ENCODE peak calls at places on chromosome 4, in five cellular contexts. One of them, this sample, is unnamed.

GRCh38 chr4:122553432-122553831 is 67.4 kb downstream of the IL21 start:
- DNase-seq in GM12878: no peak
- DNase-seq in H1: no peak
- DNase-seq in HepG2: no peak
- DNase-seq in NT2/D1: no peak
- DNase-seq in this sample: no peak

GRCh38 chr4:109041463-109041862 is 261.0 kb downstream of the COL25A1 start:
- DNase-seq in NT2/D1: no peak
- DNase-seq in H1: no peak
- DNase-seq in HepG2: no peak
- DNase-seq in GM12878: no peak
- DNase-seq in this sample: no peak

GRCh38 chr4:169906104-169906503 is 120.1 kb downstream of the MFAP3L start:
- DNase-seq in GM12878: no peak
- DNase-seq in NT2/D1: no peak
- DNase-seq in H1: no peak
- DNase-seq in HepG2: peak; percentile 25
- DNase-seq in this sample: no peak

GRCh38 chr4:169098969-169099685 is 89.1 kb upstream of the CBR4 start:
- DNase-seq in GM12878: no peak
- DNase-seq in H1: no peak
- DNase-seq in NT2/D1: no peak
- DNase-seq in HepG2: no peak
- DNase-seq in this sample: no peak

GRCh38 chr4:165537028-165537648 is 158.3 kb downstream of the CPE start:
- DNase-seq in NT2/D1: peak; percentile 27
- DNase-seq in H1: no peak
- DNase-seq in HepG2: peak; percentile 40
- DNase-seq in GM12878: no peak
- DNase-seq in this sample: peak; percentile 50

GRCh38 chr4:18842431-18842830 is 820.9 kb upstream of the LCORL start:
- DNase-seq in GM12878: no peak
- DNase-seq in NT2/D1: no peak
- DNase-seq in H1: no peak
- DNase-seq in HepG2: no peak
- DNase-seq in this sample: no peak

GRCh38 chr4:125315571-125316390 is 1.0 kb downstream of the FAT4 start:
- DNase-seq in HepG2: peak; percentile 18
- DNase-seq in GM12878: no peak
- DNase-seq in H1: peak; percentile 76
- DNase-seq in NT2/D1: no peak
- DNase-seq in this sample: peak; percentile 63

GRCh38 chr4:139556735-139557505 is 901 bp upstream of the SETD7 start:
- DNase-seq in NT2/D1: no peak
- DNase-seq in HepG2: no peak
- DNase-seq in GM12878: no peak
- DNase-seq in H1: peak; percentile 74
- DNase-seq in this sample: peak; percentile 37

GRCh38 chr4:142353149-142353738 is 492.9 kb downstream of the INPP4B start:
- DNase-seq in HepG2: peak; percentile 27
- DNase-seq in GM12878: no peak
- DNase-seq in H1: no peak
- DNase-seq in NT2/D1: peak; percentile 38
- DNase-seq in this sample: peak; percentile 17

GRCh38 chr4:112063260-112063659 is 82.0 kb upstream of the FAM241A start:
- DNase-seq in NT2/D1: no peak
- DNase-seq in H1: no peak
- DNase-seq in HepG2: no peak
- DNase-seq in GM12878: no peak
- DNase-seq in this sample: no peak
- TF ChIP-seq SUZ12 in NT2/D1: no peak
- TF ChIP-seq SUZ12 in H1: no peak
- TF ChIP-seq SUZ12 in HepG2: no peak
- TF ChIP-seq SUZ12 in GM12878: no peak
- TF ChIP-seq SUZ12 in this sample: no peak

GRCh38 chr4:29319663-29320340 is 1400.4 kb upstream of the PCDH7 start:
- DNase-seq in GM12878: no peak
- DNase-seq in NT2/D1: no peak
- DNase-seq in H1: no peak
- DNase-seq in HepG2: no peak
- DNase-seq in this sample: no peak
- TF ChIP-seq SUZ12 in GM12878: no peak
- TF ChIP-seq SUZ12 in NT2/D1: no peak
- TF ChIP-seq SUZ12 in H1: no peak
- TF ChIP-seq SUZ12 in HepG2: no peak
- TF ChIP-seq SUZ12 in this sample: no peak

DNA sequence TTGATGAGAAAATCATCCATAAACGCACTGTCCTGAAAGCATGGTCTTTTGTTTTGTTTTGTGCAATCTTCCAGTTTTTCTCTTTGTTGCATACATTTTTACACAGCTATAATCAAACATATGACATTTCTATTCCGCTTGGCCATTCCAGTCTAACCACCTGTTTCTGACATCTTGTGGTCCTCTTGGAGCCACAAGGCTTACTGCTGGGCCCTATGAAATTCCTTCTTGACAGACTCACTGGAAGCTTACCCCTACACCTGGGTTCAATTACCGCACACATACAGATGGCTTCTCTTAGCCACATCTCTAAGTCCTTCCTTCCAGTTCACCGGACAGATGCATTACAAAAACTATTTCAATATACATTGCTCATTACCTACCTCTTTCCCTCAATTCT is 72.4 kb downstream of the PAPSS1 start:
- DNase-seq in H1: no peak
- DNase-seq in NT2/D1: no peak
- DNase-seq in GM12878: no peak
- DNase-seq in HepG2: no peak
- DNase-seq in this sample: no peak
- TF ChIP-seq SUZ12 in H1: no peak
- TF ChIP-seq SUZ12 in NT2/D1: no peak
- TF ChIP-seq SUZ12 in GM12878: no peak
- TF ChIP-seq SUZ12 in HepG2: no peak
- TF ChIP-seq SUZ12 in this sample: no peak

DNA sequence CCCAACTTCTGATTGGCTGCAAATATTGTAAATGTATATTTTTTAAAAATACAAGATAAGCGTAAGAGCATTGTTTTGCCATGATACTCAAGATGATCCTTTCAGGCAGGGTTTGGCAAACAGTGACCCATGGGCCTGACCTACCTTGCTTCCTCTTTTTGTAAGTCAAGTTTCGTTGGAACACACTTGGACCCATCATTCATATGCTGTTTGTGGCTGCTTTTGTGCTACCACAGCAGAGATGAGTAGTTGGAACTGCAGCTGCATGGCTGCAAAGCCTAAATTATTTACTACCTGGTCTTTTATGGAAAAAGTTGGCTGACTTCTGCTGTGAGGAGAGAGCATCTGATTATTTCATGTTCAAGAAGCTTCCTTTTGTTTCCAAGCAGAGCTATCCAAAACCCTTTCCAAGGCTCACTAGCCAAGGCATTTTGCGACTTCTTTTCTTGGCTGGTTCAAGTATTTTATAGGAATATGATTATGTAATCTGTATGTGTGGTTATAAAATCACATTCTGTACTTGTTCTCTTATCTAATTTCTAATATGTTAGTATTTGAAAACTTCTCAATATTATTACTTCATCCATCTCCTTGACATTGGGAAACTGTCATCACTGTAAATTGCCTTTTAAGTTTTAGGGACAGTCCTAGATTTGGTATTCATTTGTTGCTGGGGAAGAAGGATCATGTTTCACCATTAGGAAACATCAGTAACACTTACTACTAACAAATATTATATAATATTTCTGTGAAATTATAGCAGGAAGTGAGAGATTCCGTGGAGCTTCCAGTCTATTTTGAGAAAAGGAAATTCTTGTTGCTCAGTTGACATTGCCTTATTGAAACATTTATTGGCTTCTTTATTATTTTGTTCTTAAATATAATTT is 109.2 kb downstream of the ARHGAP10 start:
- DNase-seq in H1: no peak
- DNase-seq in NT2/D1: no peak
- DNase-seq in HepG2: no peak
- DNase-seq in GM12878: peak; percentile 31
- DNase-seq in this sample: no peak
- TF ChIP-seq SUZ12 in H1: no peak
- TF ChIP-seq SUZ12 in NT2/D1: no peak
- TF ChIP-seq SUZ12 in HepG2: no peak
- TF ChIP-seq SUZ12 in GM12878: no peak
- TF ChIP-seq SUZ12 in this sample: no peak

DNA sequence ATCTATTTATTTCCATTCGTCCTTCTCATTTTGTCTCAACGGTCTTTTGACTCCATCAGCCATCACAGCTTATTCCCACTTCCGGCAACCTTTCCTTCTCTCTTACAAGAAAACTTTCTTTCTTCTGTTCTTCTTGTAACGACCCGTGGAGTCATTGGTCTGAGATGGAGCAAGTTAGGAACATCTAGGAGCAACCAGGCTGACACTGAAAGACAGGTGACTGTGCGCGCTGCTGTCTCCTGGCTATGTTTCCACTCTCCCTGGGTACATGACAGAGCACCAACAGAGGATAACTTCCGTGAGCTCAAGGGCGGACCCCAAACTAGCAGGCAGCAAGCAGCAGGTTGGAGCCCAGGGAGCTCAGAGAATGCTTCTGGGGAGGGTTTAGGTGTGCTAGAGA is 2.5 kb downstream of the FGF5 start:
- DNase-seq in HepG2: no peak
- DNase-seq in NT2/D1: no peak
- DNase-seq in H1: no peak
- DNase-seq in GM12878: no peak
- DNase-seq in this sample: no peak
- TF ChIP-seq SUZ12 in HepG2: no peak
- TF ChIP-seq SUZ12 in NT2/D1: no peak
- TF ChIP-seq SUZ12 in H1: peak; percentile 6
- TF ChIP-seq SUZ12 in GM12878: no peak
- TF ChIP-seq SUZ12 in this sample: no peak

GRCh38 chr4:77634132-77634785 is 28.6 kb downstream of the CXCL13 start:
- DNase-seq in HepG2: no peak
- DNase-seq in NT2/D1: no peak
- DNase-seq in GM12878: no peak
- DNase-seq in H1: no peak
- DNase-seq in this sample: no peak

GRCh38 chr4:77631276-77631675 is 25.7 kb downstream of the CXCL13 start:
- DNase-seq in H1: no peak
- DNase-seq in HepG2: no peak
- DNase-seq in GM12878: no peak
- DNase-seq in NT2/D1: no peak
- DNase-seq in this sample: no peak

GRCh38 chr4:77635246-77635645 is 29.6 kb downstream of the CXCL13 start:
- DNase-seq in H1: no peak
- DNase-seq in HepG2: peak; percentile 41
- DNase-seq in GM12878: no peak
- DNase-seq in NT2/D1: no peak
- DNase-seq in this sample: no peak

GRCh38 chr4:77636902-77637301 is 31.3 kb downstream of the CXCL13 start:
- DNase-seq in HepG2: peak; percentile 83
- DNase-seq in H1: no peak
- DNase-seq in GM12878: no peak
- DNase-seq in NT2/D1: no peak
- DNase-seq in this sample: no peak
- TF ChIP-seq SUZ12 in HepG2: no peak
- TF ChIP-seq SUZ12 in H1: no peak
- TF ChIP-seq SUZ12 in GM12878: no peak
- TF ChIP-seq SUZ12 in NT2/D1: no peak
- TF ChIP-seq SUZ12 in this sample: no peak

DNA sequence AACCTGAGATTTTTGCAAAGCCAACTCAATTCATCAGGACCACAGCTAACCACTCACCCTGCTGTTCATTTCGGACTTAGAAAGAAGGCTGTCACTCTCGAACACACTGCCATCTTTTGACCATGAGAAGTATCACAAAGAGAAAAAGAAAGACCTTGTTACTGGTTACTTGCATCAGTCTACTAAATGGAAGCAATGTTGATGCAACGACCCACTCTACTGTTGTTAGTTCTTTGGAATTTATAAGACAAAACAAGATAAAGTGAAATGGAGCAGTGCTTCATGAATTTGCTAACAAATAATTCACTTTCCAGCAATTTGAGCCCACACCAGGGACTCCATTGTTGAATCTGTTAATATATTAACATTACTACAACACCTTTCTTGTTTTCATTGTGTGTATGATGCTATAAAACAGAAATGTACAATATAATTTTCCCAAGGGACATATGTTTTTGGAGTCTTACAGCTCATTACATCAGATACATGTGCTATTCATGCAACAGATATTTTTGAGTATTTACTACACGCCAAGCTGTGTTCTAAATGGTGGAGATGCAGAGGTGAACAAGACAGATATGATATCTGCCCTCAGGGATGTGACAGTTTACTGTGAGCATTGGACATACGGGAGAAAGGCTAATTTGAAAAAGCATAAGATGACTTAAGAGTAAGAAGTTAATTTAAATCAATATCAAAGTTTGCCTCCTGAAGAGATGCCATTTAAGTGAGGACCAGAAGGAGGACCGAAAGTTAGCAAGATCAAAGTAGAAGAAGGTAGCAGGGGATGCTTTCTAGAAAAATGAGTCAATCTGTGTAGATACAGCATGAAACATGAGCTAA is 87.2 kb downstream of the AREG start:
- DNase-seq in HepG2: peak; percentile 75
- DNase-seq in GM12878: peak; percentile 8
- DNase-seq in H1: no peak
- DNase-seq in NT2/D1: peak; percentile 33
- DNase-seq in this sample: peak; percentile 47
- TF ChIP-seq SUZ12 in HepG2: no peak
- TF ChIP-seq SUZ12 in GM12878: no peak
- TF ChIP-seq SUZ12 in H1: no peak
- TF ChIP-seq SUZ12 in NT2/D1: no peak
- TF ChIP-seq SUZ12 in this sample: no peak

GRCh38 chr4:175386776-175387507 is 425.1 kb downstream of the GPM6A start:
- DNase-seq in NT2/D1: peak; percentile 36
- DNase-seq in HepG2: no peak
- DNase-seq in H1: peak; percentile 54
- DNase-seq in GM12878: no peak
- DNase-seq in this sample: no peak
- TF ChIP-seq SUZ12 in NT2/D1: no peak
- TF ChIP-seq SUZ12 in HepG2: no peak
- TF ChIP-seq SUZ12 in H1: no peak
- TF ChIP-seq SUZ12 in GM12878: no peak
- TF ChIP-seq SUZ12 in this sample: no peak

DNA sequence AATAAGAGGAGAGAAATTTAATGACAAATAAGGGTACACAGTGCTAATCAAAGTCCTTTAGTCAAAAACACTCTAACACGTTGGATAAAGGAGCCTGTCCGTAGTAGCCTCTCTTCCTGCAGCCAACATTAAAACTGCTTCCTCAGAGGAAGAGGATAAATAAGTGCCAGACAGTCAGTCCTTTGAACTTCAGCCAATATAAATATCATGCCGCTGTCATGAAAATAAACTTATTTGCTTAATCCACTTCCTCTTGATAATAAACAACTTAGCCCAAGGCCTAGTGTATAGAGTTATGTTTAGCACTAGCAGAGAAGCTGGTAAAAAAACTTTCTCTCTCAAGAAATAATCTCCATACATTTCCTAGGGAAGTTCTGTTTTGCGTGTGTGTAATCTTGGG is 196.7 kb downstream of the HS3ST1 start:
- DNase-seq in NT2/D1: no peak
- DNase-seq in HepG2: no peak
- DNase-seq in H1: no peak
- DNase-seq in GM12878: no peak
- DNase-seq in this sample: no peak
- TF ChIP-seq SUZ12 in NT2/D1: no peak
- TF ChIP-seq SUZ12 in HepG2: no peak
- TF ChIP-seq SUZ12 in H1: no peak
- TF ChIP-seq SUZ12 in GM12878: no peak
- TF ChIP-seq SUZ12 in this sample: no peak